ENCODE peak calls at places on chromosomes 6 and 20, in five cellular contexts. J is nephron progenitor cell, A is cardiac septum, F is SK-N-MC, O is iPS-NIHi11. K is an unnamed sample.

GRCh38 chr20:63061701-63062100 is 54.9 kb upstream of the BHLHE23 start:
- DNase-seq in J (no peak), A (peak), F (no peak), O (no peak), K (no peak)

GRCh38 chr20:52746768-52747167 is 225.4 kb upstream of the TSHZ2 start:
- DNase-seq in J (no peak), A (no peak), F (no peak), O (no peak), K (peak)

GRCh38 chr6:65760285-65760684 is 53.3 kb upstream of the EYS start:
- DNase-seq in J (no peak), A (no peak), F (no peak), O (no peak), K (no peak)

GRCh38 chr20:21396045-21396893 is 1.1 kb downstream of the NKX2-4 start:
- DNase-seq in J (peak), A (no peak), F (no peak), O (peak), K (peak)

GRCh38 chr20:31695849-31696804 is 26.5 kb downstream of the BCL2L1 start:
- DNase-seq in J (no peak), A (no peak), F (no peak), O (no peak), K (no peak)

GRCh38 chr6:117933471-117933870 is 26.4 kb downstream of the SLC35F1 start:
- DNase-seq in J (no peak), A (no peak), F (no peak), O (no peak), K (no peak)

GRCh38 chr6:138234363-138234762 is 16.1 kb upstream of the PBOV1 start:
- DNase-seq in J (no peak), A (no peak), F (no peak), O (no peak), K (no peak)

GRCh38 chr6:28585335-28585734 is 59.7 kb downstream of the GPX5 start:
- DNase-seq in J (no peak), A (no peak), F (no peak), O (no peak), K (no peak)

GRCh38 chr6:23584134-23584763 is 541.8 kb upstream of the NRSN1 start:
- DNase-seq in J (peak), A (no peak), F (peak), O (no peak), K (no peak)

GRCh38 chr6:169960003-169960344 is 208.6 kb downstream of the ERMARD start:
- DNase-seq in J (no peak), A (no peak), F (no peak), O (no peak), K (no peak)

GRCh38 chr6:41675176-41675767 is 37.0 kb downstream of the MDFI start:
- DNase-seq in J (no peak), A (no peak), F (no peak), O (no peak), K (no peak)

GRCh38 chr6:52612336-52613096 is 35.7 kb upstream of the TRAM2 start:
- DNase-seq in J (no peak), A (no peak), F (no peak), O (no peak), K (peak)

GRCh38 chr6:54813901-54814300 is 32.7 kb upstream of the FAM83B start:
- DNase-seq in J (no peak), A (no peak), F (no peak), O (no peak), K (no peak)

GRCh38 chr6:73728548-73729205 is 32.7 kb downstream of the CD109 start:
- DNase-seq in J (no peak), A (no peak), F (no peak), O (no peak), K (no peak)

K was measured in BE2C.